ENCODE peak calls at places on chromosome 17, in ten cellular contexts. One of them, this sample, is unnamed. For H3K4me1, the result is how much of the 10 kb centered on the place peaks cover.

GRCh38 chr17:44930667-44931066 is 15.4 kb upstream of the GFAP start:
- DNase-seq in prostate gland: no peak
- DNase-seq in sigmoid colon: peak
- DNase-seq in transverse colon: peak
- DNase-seq in suprapubic skin: no peak
- DNase-seq in stomach: no peak
- DNase-seq in esophagus muscularis mucosa: no peak
- DNase-seq in H1: no peak
- DNase-seq in K562: no peak
- DNase-seq in breast epithelium: no peak
- DNase-seq in this sample: peak

GRCh38 chr17:15432807-15433547 is 34.4 kb downstream of the CDRT4 start:
- DNase-seq in K562: no peak
- DNase-seq in H1: no peak
- DNase-seq in stomach: no peak
- DNase-seq in suprapubic skin: no peak
- DNase-seq in sigmoid colon: no peak
- DNase-seq in prostate gland: no peak
- DNase-seq in esophagus muscularis mucosa: no peak
- DNase-seq in breast epithelium: no peak
- DNase-seq in transverse colon: no peak
- DNase-seq in this sample: no peak

GRCh38 chr17:79070266-79070880 is 4.3 kb upstream of the ENGASE start:
- DNase-seq in breast epithelium: no peak
- DNase-seq in H1: no peak
- DNase-seq in sigmoid colon: peak
- DNase-seq in suprapubic skin: no peak
- DNase-seq in stomach: no peak
- DNase-seq in prostate gland: no peak
- DNase-seq in K562: no peak
- DNase-seq in transverse colon: no peak
- DNase-seq in esophagus muscularis mucosa: no peak
- DNase-seq in this sample: peak

GRCh38 chr17:39450051-39450450 is 1.0 kb downstream of the MED1 start:
- DNase-seq in stomach: no peak
- DNase-seq in prostate gland: no peak
- DNase-seq in breast epithelium: no peak
- DNase-seq in sigmoid colon: peak
- DNase-seq in H1: no peak
- DNase-seq in suprapubic skin: peak
- DNase-seq in K562: no peak
- DNase-seq in esophagus muscularis mucosa: no peak
- DNase-seq in transverse colon: no peak
- DNase-seq in this sample: no peak

GRCh38 chr17:57987582-57988300 is at the start of gene VEZF1:
- DNase-seq in K562: peak
- DNase-seq in prostate gland: peak
- DNase-seq in transverse colon: peak
- DNase-seq in stomach: peak
- DNase-seq in esophagus muscularis mucosa: peak
- DNase-seq in H1: no peak
- DNase-seq in breast epithelium: peak
- DNase-seq in suprapubic skin: peak
- DNase-seq in sigmoid colon: peak
- DNase-seq in this sample: peak

GRCh38 chr17:65656390-65657250 is 95.2 kb upstream of the AXIN2 start:
- DNase-seq in prostate gland: no peak
- DNase-seq in breast epithelium: no peak
- DNase-seq in stomach: no peak
- DNase-seq in sigmoid colon: no peak
- DNase-seq in esophagus muscularis mucosa: no peak
- DNase-seq in transverse colon: no peak
- DNase-seq in K562: no peak
- DNase-seq in H1: no peak
- DNase-seq in suprapubic skin: no peak
- DNase-seq in this sample: no peak

GRCh38 chr17:28953444-28954118 is 2.3 kb upstream of the PHF12 start:
- DNase-seq in transverse colon: peak
- DNase-seq in sigmoid colon: peak
- DNase-seq in H1: peak
- DNase-seq in prostate gland: peak
- DNase-seq in stomach: peak
- DNase-seq in esophagus muscularis mucosa: no peak
- DNase-seq in suprapubic skin: no peak
- DNase-seq in breast epithelium: no peak
- DNase-seq in K562: peak
- DNase-seq in this sample: no peak

GRCh38 chr17:21294321-21295035 is 10.0 kb downstream of the MAP2K3 start:
- DNase-seq in stomach: no peak
- DNase-seq in suprapubic skin: no peak
- DNase-seq in K562: no peak
- DNase-seq in sigmoid colon: no peak
- DNase-seq in breast epithelium: no peak
- DNase-seq in transverse colon: no peak
- DNase-seq in esophagus muscularis mucosa: no peak
- DNase-seq in prostate gland: no peak
- DNase-seq in H1: no peak
- DNase-seq in this sample: no peak

DNA sequence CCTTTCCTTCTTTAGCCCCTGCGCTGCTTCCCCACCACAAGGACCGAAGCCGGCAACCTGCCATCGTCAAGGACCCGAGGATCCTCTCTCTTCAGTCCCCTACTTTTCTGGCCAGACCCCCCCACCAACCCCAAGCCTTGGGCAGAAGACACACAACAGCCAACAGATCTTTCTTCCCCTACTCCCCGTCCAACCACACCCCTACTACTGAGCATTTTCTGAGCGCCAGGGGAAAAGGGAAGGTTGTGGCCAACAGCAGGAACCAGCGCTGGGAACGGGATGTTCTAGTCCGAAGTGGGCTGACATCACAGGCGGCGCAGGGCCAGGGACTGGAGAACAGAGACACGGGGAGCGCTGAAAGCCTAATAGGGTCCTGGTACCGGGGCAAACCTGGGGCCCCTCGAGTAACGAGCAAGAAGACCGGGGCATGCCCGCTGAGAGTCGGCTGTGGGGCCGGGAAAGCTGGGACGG is 528 bp downstream of the PER1 start:
- DNase-seq in suprapubic skin: peak
- DNase-seq in breast epithelium: peak
- DNase-seq in K562: no peak
- DNase-seq in transverse colon: peak
- DNase-seq in esophagus muscularis mucosa: peak
- DNase-seq in stomach: peak
- DNase-seq in prostate gland: peak
- DNase-seq in H1: no peak
- DNase-seq in sigmoid colon: peak
- DNase-seq in this sample: peak
- TF ChIP-seq POLR2A in suprapubic skin: no peak
- TF ChIP-seq POLR2A in breast epithelium: peak
- TF ChIP-seq POLR2A in K562: no peak
- TF ChIP-seq POLR2A in transverse colon: no peak
- TF ChIP-seq POLR2A in esophagus muscularis mucosa: peak
- TF ChIP-seq POLR2A in stomach: peak
- TF ChIP-seq POLR2A in prostate gland: no peak
- TF ChIP-seq POLR2A in H1: no peak
- TF ChIP-seq POLR2A in sigmoid colon: peak
- TF ChIP-seq POLR2A in this sample: peak

DNA sequence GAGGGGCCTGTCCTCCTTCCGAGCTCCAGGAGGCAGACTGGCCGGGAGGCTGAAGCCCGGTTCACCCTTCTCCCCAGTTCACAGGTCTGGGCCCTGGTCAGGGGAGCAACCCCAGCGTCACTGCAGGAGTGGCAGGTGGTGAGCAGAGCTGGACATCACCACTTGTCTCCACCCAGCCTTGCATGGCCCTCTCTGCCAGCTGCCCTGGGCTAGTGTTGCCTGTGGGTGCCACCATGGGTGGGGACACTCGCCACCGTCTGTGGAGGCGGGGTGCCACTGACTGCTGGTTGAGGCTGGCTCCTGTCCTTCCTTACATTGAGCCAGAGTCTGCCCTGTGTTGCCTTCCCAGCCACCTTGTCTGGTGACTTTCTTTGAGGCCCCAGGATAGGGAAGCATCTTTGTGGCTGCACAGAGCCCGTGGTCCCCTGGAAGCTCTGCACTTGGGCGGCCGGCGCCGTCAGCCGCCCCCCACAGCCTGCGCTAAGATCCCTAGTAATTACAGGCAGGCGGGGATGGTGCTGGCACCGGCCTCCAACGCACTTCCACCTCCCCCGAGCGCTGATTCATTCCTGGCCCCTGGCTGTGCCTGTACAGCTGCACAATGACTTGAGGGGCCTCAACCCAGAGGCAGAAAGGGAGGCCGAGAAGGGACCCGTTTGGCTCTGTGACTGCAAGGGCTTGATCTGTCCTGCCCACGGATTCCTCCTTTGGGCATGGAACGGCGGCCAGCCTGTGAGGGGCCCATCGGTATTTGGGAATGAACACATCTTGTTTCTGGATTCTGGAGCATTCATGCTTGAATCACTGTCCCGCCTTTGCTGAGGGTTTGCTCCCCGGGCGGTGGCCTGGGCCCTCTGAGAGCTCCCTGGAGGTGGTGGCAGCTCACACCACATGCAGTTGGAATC is 5.2 kb downstream of the BAIAP2 start:
- DNase-seq in stomach: no peak
- DNase-seq in esophagus muscularis mucosa: no peak
- DNase-seq in breast epithelium: no peak
- DNase-seq in transverse colon: no peak
- DNase-seq in prostate gland: no peak
- DNase-seq in H1: no peak
- DNase-seq in sigmoid colon: no peak
- DNase-seq in suprapubic skin: no peak
- DNase-seq in K562: peak
- DNase-seq in this sample: no peak
- H3K4me1 ChIP-seq in stomach: half or more
- H3K4me1 ChIP-seq in esophagus muscularis mucosa: half or more
- H3K4me1 ChIP-seq in breast epithelium: half or more
- H3K4me1 ChIP-seq in transverse colon: under half
- H3K4me1 ChIP-seq in prostate gland: half or more
- H3K4me1 ChIP-seq in H1: under half
- H3K4me1 ChIP-seq in sigmoid colon: half or more
- H3K4me1 ChIP-seq in suprapubic skin: half or more
- H3K4me1 ChIP-seq in K562: under half
- H3K4me1 ChIP-seq in this sample: half or more

GRCh38 chr17:75501378-75502071 is 13.8 kb downstream of the CASKIN2 start:
- DNase-seq in sigmoid colon: no peak
- DNase-seq in breast epithelium: no peak
- DNase-seq in esophagus muscularis mucosa: no peak
- DNase-seq in stomach: no peak
- DNase-seq in prostate gland: no peak
- DNase-seq in H1: no peak
- DNase-seq in K562: no peak
- DNase-seq in suprapubic skin: no peak
- DNase-seq in transverse colon: no peak
- DNase-seq in this sample: peak

GRCh38 chr17:75500419-75501216 is 14.7 kb downstream of the CASKIN2 start:
- DNase-seq in prostate gland: no peak
- DNase-seq in H1: no peak
- DNase-seq in esophagus muscularis mucosa: no peak
- DNase-seq in suprapubic skin: no peak
- DNase-seq in sigmoid colon: no peak
- DNase-seq in transverse colon: no peak
- DNase-seq in stomach: no peak
- DNase-seq in breast epithelium: no peak
- DNase-seq in K562: no peak
- DNase-seq in this sample: peak

GRCh38 chr17:75498019-75498725 is 17.2 kb downstream of the CASKIN2 start:
- DNase-seq in K562: no peak
- DNase-seq in breast epithelium: no peak
- DNase-seq in H1: no peak
- DNase-seq in transverse colon: no peak
- DNase-seq in stomach: no peak
- DNase-seq in sigmoid colon: no peak
- DNase-seq in esophagus muscularis mucosa: no peak
- DNase-seq in prostate gland: no peak
- DNase-seq in suprapubic skin: no peak
- DNase-seq in this sample: peak

GRCh38 chr17:75499313-75500022 is 15.9 kb downstream of the CASKIN2 start:
- DNase-seq in sigmoid colon: no peak
- DNase-seq in stomach: no peak
- DNase-seq in K562: peak
- DNase-seq in suprapubic skin: no peak
- DNase-seq in H1: no peak
- DNase-seq in breast epithelium: no peak
- DNase-seq in transverse colon: no peak
- DNase-seq in prostate gland: no peak
- DNase-seq in esophagus muscularis mucosa: no peak
- DNase-seq in this sample: peak

DNA sequence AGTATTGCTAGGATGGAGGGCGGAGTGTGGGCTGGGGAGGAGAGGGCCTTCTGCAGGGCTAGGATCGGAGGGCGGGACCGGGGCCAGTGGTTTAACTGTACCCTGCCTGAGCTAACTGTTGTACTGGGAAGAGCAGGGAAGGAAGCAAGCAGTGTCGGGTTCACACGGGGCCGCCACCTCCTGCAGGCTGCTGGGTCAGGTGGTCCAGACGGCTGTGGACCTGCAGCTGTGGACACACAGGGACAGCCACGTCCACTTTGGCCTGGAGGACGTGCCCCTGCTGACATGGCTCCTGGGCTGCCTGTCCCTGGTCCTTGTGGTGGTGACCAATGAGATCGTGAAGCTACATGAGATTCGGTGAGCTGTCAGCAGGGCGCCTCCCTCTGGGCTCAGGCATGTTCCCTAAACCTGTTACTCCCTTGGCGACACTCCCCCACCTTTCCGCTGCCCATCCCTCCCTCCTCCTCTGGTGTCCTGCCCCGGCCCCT is 16.6 kb downstream of the CASKIN2 start:
- DNase-seq in esophagus muscularis mucosa: no peak
- DNase-seq in transverse colon: no peak
- DNase-seq in K562: peak
- DNase-seq in sigmoid colon: no peak
- DNase-seq in prostate gland: no peak
- DNase-seq in H1: no peak
- DNase-seq in breast epithelium: no peak
- DNase-seq in suprapubic skin: no peak
- DNase-seq in stomach: no peak
- DNase-seq in this sample: peak
- TF ChIP-seq POLR2AphosphoS5 in esophagus muscularis mucosa: no peak
- TF ChIP-seq POLR2AphosphoS5 in transverse colon: no peak
- TF ChIP-seq POLR2AphosphoS5 in K562: no peak
- TF ChIP-seq POLR2AphosphoS5 in sigmoid colon: no peak
- TF ChIP-seq POLR2AphosphoS5 in prostate gland: no peak
- TF ChIP-seq POLR2AphosphoS5 in H1: peak
- TF ChIP-seq POLR2AphosphoS5 in breast epithelium: no peak
- TF ChIP-seq POLR2AphosphoS5 in suprapubic skin: no peak
- TF ChIP-seq POLR2AphosphoS5 in stomach: no peak
- TF ChIP-seq POLR2AphosphoS5 in this sample: peak

DNA sequence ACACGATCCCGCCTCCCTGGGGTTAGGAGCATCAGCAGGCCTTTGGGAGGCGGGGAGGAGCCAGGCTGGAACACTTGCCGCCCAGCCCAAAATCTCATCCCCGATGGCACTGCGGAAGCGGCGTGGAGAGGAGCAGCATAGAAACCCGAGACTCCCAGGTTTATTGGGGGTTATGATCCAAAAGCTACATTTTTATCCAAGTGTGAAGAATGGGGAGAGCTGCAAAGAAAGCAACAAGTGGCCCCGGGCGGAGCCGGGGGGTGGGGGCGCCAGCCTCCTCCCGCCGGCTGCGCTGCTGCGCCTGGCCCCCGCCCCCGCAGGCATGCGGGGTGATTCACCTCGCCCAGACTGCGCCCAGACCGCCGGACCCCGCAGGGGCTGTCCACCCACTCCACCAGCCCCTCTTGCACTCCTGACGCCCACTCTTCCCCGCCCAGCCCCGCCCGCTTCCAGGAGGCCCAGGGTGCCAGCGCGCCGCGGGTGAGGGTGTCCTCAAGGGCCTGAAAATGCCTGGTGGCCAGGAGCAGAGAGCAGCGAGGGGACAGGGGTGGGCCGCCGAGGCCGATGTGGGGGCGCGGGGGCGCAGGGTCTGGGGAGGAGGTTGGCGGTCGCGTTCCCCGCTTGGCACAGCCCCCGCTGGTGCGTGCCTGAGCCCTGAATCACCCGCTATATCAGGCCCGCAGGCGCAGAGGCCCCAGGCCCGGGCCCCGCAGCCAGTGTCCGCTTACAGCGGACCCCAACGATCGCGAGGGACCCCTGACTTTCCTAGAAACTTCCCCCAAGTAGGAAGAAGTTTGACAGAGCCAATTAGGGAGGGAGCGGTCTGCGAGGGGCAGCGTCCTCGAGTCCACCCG is 1.4 kb downstream of the CAVIN1 start:
- DNase-seq in breast epithelium: peak
- DNase-seq in stomach: peak
- DNase-seq in suprapubic skin: no peak
- DNase-seq in K562: peak
- DNase-seq in esophagus muscularis mucosa: no peak
- DNase-seq in prostate gland: no peak
- DNase-seq in sigmoid colon: peak
- DNase-seq in H1: no peak
- DNase-seq in transverse colon: no peak
- DNase-seq in this sample: peak
- TF ChIP-seq POLR2A in breast epithelium: no peak
- TF ChIP-seq POLR2A in stomach: no peak
- TF ChIP-seq POLR2A in suprapubic skin: no peak
- TF ChIP-seq POLR2A in K562: no peak
- TF ChIP-seq POLR2A in esophagus muscularis mucosa: peak
- TF ChIP-seq POLR2A in prostate gland: no peak
- TF ChIP-seq POLR2A in sigmoid colon: peak
- TF ChIP-seq POLR2A in H1: no peak
- TF ChIP-seq POLR2A in transverse colon: no peak
- TF ChIP-seq POLR2A in this sample: no peak

This sample was measured in spleen.